ENCODE peak calls at places on chromosome 1, in five cellular contexts. One of them, this sample, is unnamed.

GRCh38 chr1:200226268-200226968 is 183.4 kb downstream of the ZNF281 start:
- DNase-seq in amniotic epithelial cell: no peak
- DNase-seq in T-helper 1 cell: no peak
- DNase-seq in activated CD8-positive, alpha-beta T cell treated with anti-CD3 and anti-CD28 coated beads, Interleukin-2, amount 10 ng/mL, durations not matched to agents 7 days and 5 days: peak
- DNase-seq in glutamatergic neuron: no peak
- DNase-seq in this sample: no peak

GRCh38 chr1:153087692-153088091 is 6.6 kb downstream of the SPRR2E start:
- DNase-seq in T-helper 1 cell: no peak
- DNase-seq in glutamatergic neuron: no peak
- DNase-seq in amniotic epithelial cell: no peak
- DNase-seq in activated CD8-positive, alpha-beta T cell treated with anti-CD3 and anti-CD28 coated beads, Interleukin-2, amount 10 ng/mL, durations not matched to agents 7 days and 5 days: no peak
- DNase-seq in this sample: peak

GRCh38 chr1:16017461-16018303 is at the start of gene HSPB7:
- DNase-seq in activated CD8-positive, alpha-beta T cell treated with anti-CD3 and anti-CD28 coated beads, Interleukin-2, amount 10 ng/mL, durations not matched to agents 7 days and 5 days: no peak
- DNase-seq in amniotic epithelial cell: peak
- DNase-seq in glutamatergic neuron: peak
- DNase-seq in T-helper 1 cell: no peak
- DNase-seq in this sample: peak

GRCh38 chr1:54884135-54884586 is 2.8 kb downstream of the DHCR24 start:
- DNase-seq in glutamatergic neuron: no peak
- DNase-seq in T-helper 1 cell: no peak
- DNase-seq in activated CD8-positive, alpha-beta T cell treated with anti-CD3 and anti-CD28 coated beads, Interleukin-2, amount 10 ng/mL, durations not matched to agents 7 days and 5 days: no peak
- DNase-seq in amniotic epithelial cell: peak
- DNase-seq in this sample: no peak

GRCh38 chr1:12625276-12625675 is 7.3 kb upstream of the DHRS3 start:
- DNase-seq in activated CD8-positive, alpha-beta T cell treated with anti-CD3 and anti-CD28 coated beads, Interleukin-2, amount 10 ng/mL, durations not matched to agents 7 days and 5 days: no peak
- DNase-seq in amniotic epithelial cell: no peak
- DNase-seq in glutamatergic neuron: no peak
- DNase-seq in T-helper 1 cell: no peak
- DNase-seq in this sample: no peak

GRCh38 chr1:109877320-109877771 is 33.3 kb upstream of the CSF1 start:
- DNase-seq in amniotic epithelial cell: peak
- DNase-seq in T-helper 1 cell: no peak
- DNase-seq in activated CD8-positive, alpha-beta T cell treated with anti-CD3 and anti-CD28 coated beads, Interleukin-2, amount 10 ng/mL, durations not matched to agents 7 days and 5 days: no peak
- DNase-seq in glutamatergic neuron: no peak
- DNase-seq in this sample: peak

GRCh38 chr1:201329286-201329685 is 46.0 kb downstream of the PKP1 start:
- DNase-seq in T-helper 1 cell: no peak
- DNase-seq in glutamatergic neuron: no peak
- DNase-seq in activated CD8-positive, alpha-beta T cell treated with anti-CD3 and anti-CD28 coated beads, Interleukin-2, amount 10 ng/mL, durations not matched to agents 7 days and 5 days: no peak
- DNase-seq in amniotic epithelial cell: peak
- DNase-seq in this sample: no peak

GRCh38 chr1:209590405-209590804 is 6.9 kb downstream of the CAMK1G start:
- DNase-seq in T-helper 1 cell: no peak
- DNase-seq in glutamatergic neuron: peak
- DNase-seq in amniotic epithelial cell: peak
- DNase-seq in activated CD8-positive, alpha-beta T cell treated with anti-CD3 and anti-CD28 coated beads, Interleukin-2, amount 10 ng/mL, durations not matched to agents 7 days and 5 days: no peak
- DNase-seq in this sample: peak

GRCh38 chr1:1510912-1511532 is 940 bp upstream of the ATAD3A start:
- DNase-seq in glutamatergic neuron: no peak
- DNase-seq in amniotic epithelial cell: peak
- DNase-seq in T-helper 1 cell: no peak
- DNase-seq in activated CD8-positive, alpha-beta T cell treated with anti-CD3 and anti-CD28 coated beads, Interleukin-2, amount 10 ng/mL, durations not matched to agents 7 days and 5 days: peak
- DNase-seq in this sample: no peak

This sample was measured in NCI-H226.